ENCODE peak calls at places on chromosomes 2 and 18, in ten cellular contexts. P, M, R, Q, A, O, U, I, Z and V are unnamed samples.

GRCh38 chr2:135585586-135585985 is 54.3 kb downstream of the R3HDM1 start:
- DNase-seq in P (peak; percentile 3), M (peak; percentile 46), R (peak; percentile 22), Q (no peak), A (no peak), O (peak; percentile 45), U (no peak), I (no peak), Z (no peak), V (no peak)

GRCh38 chr2:101617786-101618185 is 79.7 kb upstream of the MAP4K4 start:
- DNase-seq in P (no peak), M (no peak), R (no peak), Q (no peak), A (no peak), O (peak; percentile 13), U (no peak), I (no peak), Z (no peak), V (no peak)

GRCh38 chr2:120269076-120269744 is 16.6 kb downstream of the RALB start:
- DNase-seq in P (no peak), M (no peak), R (no peak), Q (no peak), A (no peak), O (no peak), U (no peak), I (no peak), Z (no peak), V (no peak)

GRCh38 chr2:96768083-96768561 is 7.4 kb downstream of the CNNM4 start:
- DNase-seq in P (no peak), M (no peak), R (no peak), Q (no peak), A (no peak), O (no peak), U (no peak), I (no peak), Z (no peak), V (no peak)

GRCh38 chr2:83650897-83651296 is 808.2 kb downstream of the SUCLG1 start:
- DNase-seq in P (no peak), M (no peak), R (peak; percentile 13), Q (no peak), A (peak; percentile 15), O (no peak), U (no peak), I (no peak), Z (no peak), V (no peak)

GRCh38 chr2:96117701-96118588 is 1.6 kb upstream of the ADRA2B start:
- DNase-seq in P (no peak), M (no peak), R (peak; percentile 23), Q (no peak), A (no peak), O (no peak), U (no peak), I (no peak), Z (no peak), V (no peak)

GRCh38 chr2:236831698-236832097 is 254.0 kb upstream of the COPS8 start:
- DNase-seq in P (no peak), M (no peak), R (no peak), Q (no peak), A (no peak), O (no peak), U (no peak), I (no peak), Z (no peak), V (no peak)

GRCh38 chr18:11136241-11136640 is 13.1 kb downstream of the PIEZO2 start:
- DNase-seq in P (no peak), M (peak; percentile 67), R (no peak), Q (no peak), A (peak; percentile 67), O (no peak), U (no peak), I (no peak), Z (no peak), V (no peak)

GRCh38 chr2:231037731-231038482 is 584 bp downstream of the C2orf72 start:
- DNase-seq in P (no peak), M (no peak), R (peak; percentile 26), Q (no peak), A (peak; percentile 12), O (no peak), U (peak; percentile 64), I (no peak), Z (no peak), V (no peak)

GRCh38 chr18:79566841-79567370 is 112.7 kb upstream of the CTDP1 start:
- DNase-seq in P (no peak), M (no peak), R (no peak), Q (no peak), A (no peak), O (no peak), U (no peak), I (no peak), Z (no peak), V (no peak)

GRCh38 chr2:157777425-157777824 is 98.7 kb downstream of the ACVR1 start:
- DNase-seq in P (peak; percentile 55), M (peak; percentile 50), R (peak; percentile 68), Q (no peak), A (peak; percentile 50), O (peak; percentile 70), U (no peak), I (peak; percentile 74), Z (peak; percentile 35), V (no peak)

GRCh38 chr2:121360566-121361300 is 75.7 kb upstream of the TFCP2L1 start:
- DNase-seq in P (peak; percentile 18), M (no peak), R (peak; percentile 96), Q (no peak), A (peak; percentile 95), O (no peak), U (no peak), I (peak; percentile 78), Z (no peak), V (no peak)

GRCh38 chr2:78476619-78477229 is 548.8 kb upstream of the REG3G start:
- DNase-seq in P (no peak), M (peak; percentile 11), R (no peak), Q (no peak), A (no peak), O (no peak), U (no peak), I (no peak), Z (no peak), V (no peak)

GRCh38 chr2:143217512-143218136 is 88.4 kb downstream of the ARHGAP15 start:
- DNase-seq in P (no peak), M (no peak), R (no peak), Q (no peak), A (no peak), O (no peak), U (no peak), I (no peak), Z (no peak), V (no peak)

GRCh38 chr2:25521665-25522387 is 151.6 kb downstream of the DTNB start:
- DNase-seq in P (peak; percentile 75), M (peak; percentile 93), R (peak; percentile 81), Q (peak; percentile 40), A (peak; percentile 78), O (peak; percentile 91), U (no peak), I (peak; percentile 86), Z (no peak), V (no peak)

GRCh38 chr2:33497177-33497787 is 20.8 kb downstream of the RASGRP3 start:
- DNase-seq in P (no peak), M (no peak), R (no peak), Q (no peak), A (peak; percentile 75), O (no peak), U (no peak), I (peak; percentile 88), Z (no peak), V (no peak)

GRCh38 chr2:108297436-108298141 is 8.9 kb downstream of the SULT1C2 start:
- DNase-seq in P (no peak), M (no peak), R (peak; percentile 96), Q (no peak), A (peak; percentile 78), O (no peak), U (no peak), I (no peak), Z (no peak), V (no peak)

GRCh38 chr2:58667137-58667774 is 426.1 kb upstream of the FANCL start:
- DNase-seq in P (no peak), M (no peak), R (peak; percentile 57), Q (no peak), A (peak; percentile 1), O (no peak), U (no peak), I (peak; percentile 35), Z (no peak), V (no peak)

GRCh38 chr2:85589982-85590791 is 5.4 kb upstream of the RNF181 start:
- DNase-seq in P (no peak), M (no peak), R (peak; percentile 57), Q (no peak), A (peak; percentile 82), O (peak; percentile 58), U (no peak), I (peak; percentile 84), Z (no peak), V (no peak)

GRCh38 chr2:100987974-100988373 is 14.1 kb upstream of the RPL31 start:
- DNase-seq in P (no peak), M (no peak), R (no peak), Q (no peak), A (no peak), O (no peak), U (no peak), I (no peak), Z (no peak), V (no peak)

GRCh38 chr18:63173983-63174382 is 145.6 kb downstream of the BCL2 start:
- DNase-seq in P (no peak), M (no peak), R (no peak), Q (no peak), A (no peak), O (no peak), U (no peak), I (no peak), Z (no peak), V (no peak)

GRCh38 chr2:225002656-225003045 is 39.6 kb downstream of the DOCK10 start:
- DNase-seq in P (no peak), M (no peak), R (no peak), Q (no peak), A (peak; percentile 43), O (no peak), U (no peak), I (no peak), Z (no peak), V (no peak)